ENCODE peak calls at places on chromosomes 3 and 15, in nine cellular contexts. One of them, this sample, is unnamed.

GRCh38 chr3:108487439-108487838 is 23.0 kb downstream of the MYH15 start:
- DNase-seq in GM06990: no peak
- DNase-seq in upper lobe of left lung: no peak
- DNase-seq in AG09319: no peak
- DNase-seq in A549: no peak
- DNase-seq in hepatocyte: no peak
- DNase-seq in CD8-positive, alpha-beta T cell: no peak
- DNase-seq in uterus: no peak
- DNase-seq in WTC11: no peak
- DNase-seq in this sample: no peak

GRCh38 chr15:73822998-73823397 is 50.4 kb upstream of the TBC1D21 start:
- DNase-seq in GM06990: no peak
- DNase-seq in upper lobe of left lung: no peak
- DNase-seq in AG09319: no peak
- DNase-seq in A549: no peak
- DNase-seq in hepatocyte: peak
- DNase-seq in CD8-positive, alpha-beta T cell: no peak
- DNase-seq in uterus: no peak
- DNase-seq in WTC11: peak
- DNase-seq in this sample: no peak

GRCh38 chr3:123154346-123154985 is 47.3 kb upstream of the SEC22A start:
- DNase-seq in GM06990: no peak
- DNase-seq in upper lobe of left lung: no peak
- DNase-seq in AG09319: no peak
- DNase-seq in A549: no peak
- DNase-seq in hepatocyte: no peak
- DNase-seq in CD8-positive, alpha-beta T cell: no peak
- DNase-seq in uterus: no peak
- DNase-seq in WTC11: no peak
- DNase-seq in this sample: peak

GRCh38 chr3:15206662-15207576 is 873 bp downstream of the CAPN7 start:
- DNase-seq in GM06990: peak
- DNase-seq in upper lobe of left lung: no peak
- DNase-seq in AG09319: no peak
- DNase-seq in A549: peak
- DNase-seq in hepatocyte: peak
- DNase-seq in CD8-positive, alpha-beta T cell: peak
- DNase-seq in uterus: peak
- DNase-seq in WTC11: no peak
- DNase-seq in this sample: peak

GRCh38 chr3:9915252-9916141 is 1.4 kb upstream of the IL17RC start:
- DNase-seq in GM06990: peak
- DNase-seq in upper lobe of left lung: peak
- DNase-seq in AG09319: no peak
- DNase-seq in A549: no peak
- DNase-seq in hepatocyte: peak
- DNase-seq in CD8-positive, alpha-beta T cell: no peak
- DNase-seq in uterus: peak
- DNase-seq in WTC11: peak
- DNase-seq in this sample: peak

GRCh38 chr15:31831596-31831995 is 198.7 kb upstream of the CHRNA7 start:
- DNase-seq in GM06990: no peak
- DNase-seq in upper lobe of left lung: no peak
- DNase-seq in AG09319: no peak
- DNase-seq in A549: no peak
- DNase-seq in hepatocyte: no peak
- DNase-seq in CD8-positive, alpha-beta T cell: no peak
- DNase-seq in uterus: no peak
- DNase-seq in WTC11: no peak
- DNase-seq in this sample: no peak

GRCh38 chr3:159586587-159587202 is 401.9 kb upstream of the IL12A start:
- DNase-seq in GM06990: no peak
- DNase-seq in upper lobe of left lung: no peak
- DNase-seq in AG09319: no peak
- DNase-seq in A549: peak
- DNase-seq in hepatocyte: peak
- DNase-seq in CD8-positive, alpha-beta T cell: no peak
- DNase-seq in uterus: no peak
- DNase-seq in WTC11: peak
- DNase-seq in this sample: no peak

GRCh38 chr3:123122525-123123315 is 55.9 kb downstream of the PDIA5 start:
- DNase-seq in GM06990: no peak
- DNase-seq in upper lobe of left lung: no peak
- DNase-seq in AG09319: no peak
- DNase-seq in A549: no peak
- DNase-seq in hepatocyte: no peak
- DNase-seq in CD8-positive, alpha-beta T cell: no peak
- DNase-seq in uterus: no peak
- DNase-seq in WTC11: no peak
- DNase-seq in this sample: no peak

GRCh38 chr3:193737191-193737751 is 144.3 kb downstream of the OPA1 start:
- DNase-seq in GM06990: no peak
- DNase-seq in upper lobe of left lung: no peak
- DNase-seq in AG09319: no peak
- DNase-seq in A549: no peak
- DNase-seq in hepatocyte: no peak
- DNase-seq in CD8-positive, alpha-beta T cell: no peak
- DNase-seq in uterus: no peak
- DNase-seq in WTC11: no peak
- DNase-seq in this sample: no peak

DNA sequence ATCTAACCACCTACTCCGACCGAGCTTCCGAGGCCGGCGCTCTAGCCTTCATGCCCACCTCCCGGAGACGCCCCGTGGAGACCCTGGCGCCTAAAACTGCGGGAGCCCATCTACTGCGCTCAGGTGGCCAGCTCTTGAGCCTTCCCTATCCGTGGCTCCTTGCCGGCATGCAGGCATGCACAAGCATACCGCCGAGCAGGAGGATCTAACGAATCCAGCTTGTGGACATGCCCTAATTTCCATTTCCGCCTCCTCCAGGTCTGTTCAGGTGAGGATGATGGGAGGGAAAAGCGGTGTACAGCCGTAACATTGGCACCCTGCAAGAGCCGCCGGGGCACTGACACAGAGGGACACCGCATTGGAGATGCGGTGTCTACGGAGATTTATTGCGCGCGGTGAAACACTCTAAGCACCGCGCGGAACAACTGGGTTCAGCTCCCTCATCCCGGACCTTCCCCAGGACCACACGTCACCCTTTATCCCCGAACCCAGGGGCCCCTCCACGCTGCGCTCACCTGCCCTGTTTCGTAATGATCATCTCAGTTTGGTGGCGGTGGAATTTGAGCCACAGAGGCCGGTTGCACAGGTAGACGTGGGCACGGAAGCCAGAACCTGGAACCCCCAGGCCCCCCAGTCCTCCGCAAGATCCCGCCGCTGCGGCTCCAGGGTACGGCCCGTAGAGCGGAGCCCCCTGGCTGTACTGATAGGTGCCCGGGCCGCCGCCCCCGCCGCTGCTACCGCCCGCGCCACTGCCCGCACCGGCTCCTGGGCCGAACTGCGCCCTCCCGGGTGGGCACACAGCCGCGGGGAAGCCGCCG is 1.0 kb downstream of the EOMES start:
- DNase-seq in GM06990: peak
- DNase-seq in upper lobe of left lung: peak
- DNase-seq in AG09319: no peak
- DNase-seq in A549: peak
- DNase-seq in hepatocyte: no peak
- DNase-seq in CD8-positive, alpha-beta T cell: no peak
- DNase-seq in uterus: no peak
- DNase-seq in WTC11: peak
- DNase-seq in this sample: no peak
- TF ChIP-seq CTCF in GM06990: no peak
- TF ChIP-seq CTCF in upper lobe of left lung: no peak
- TF ChIP-seq CTCF in AG09319: no peak
- TF ChIP-seq CTCF in A549: no peak
- TF ChIP-seq CTCF in hepatocyte: peak
- TF ChIP-seq CTCF in CD8-positive, alpha-beta T cell: peak
- TF ChIP-seq CTCF in uterus: no peak
- TF ChIP-seq CTCF in WTC11: no peak
- TF ChIP-seq CTCF in this sample: no peak

DNA sequence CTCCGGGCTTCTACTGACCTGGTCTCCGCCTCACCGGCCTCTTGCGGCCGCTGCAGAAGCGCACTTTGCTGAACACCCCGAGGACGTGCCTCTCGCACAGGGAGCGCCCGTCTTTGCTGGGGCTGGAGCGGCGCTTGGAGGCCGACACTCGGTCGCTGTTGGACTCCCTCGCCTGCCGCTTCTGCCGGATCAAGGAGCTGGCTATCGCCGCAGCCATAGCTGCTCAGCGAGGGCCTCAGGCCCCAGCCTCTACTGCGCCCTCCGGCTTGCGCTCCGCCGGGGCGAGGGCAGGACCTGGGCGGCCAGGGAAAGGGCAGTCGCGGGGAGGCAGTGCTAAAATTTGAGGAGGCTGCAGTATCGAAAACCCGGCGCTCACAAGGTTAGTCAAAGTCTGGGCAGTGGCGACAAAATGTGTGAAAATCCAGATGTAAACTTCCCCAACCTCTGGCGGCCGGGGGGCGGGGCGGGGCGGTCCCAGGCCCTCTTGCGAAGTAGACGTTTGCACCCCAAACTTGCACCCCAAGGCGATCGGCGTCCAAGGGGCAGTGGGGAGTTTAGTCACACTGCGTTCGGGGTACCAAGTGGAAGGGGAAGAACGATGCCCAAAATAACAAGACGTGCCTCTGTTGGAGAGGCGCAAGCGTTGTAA is 319.2 kb downstream of the FGF12 start:
- DNase-seq in GM06990: no peak
- DNase-seq in upper lobe of left lung: peak
- DNase-seq in AG09319: no peak
- DNase-seq in A549: no peak
- DNase-seq in hepatocyte: peak
- DNase-seq in CD8-positive, alpha-beta T cell: no peak
- DNase-seq in uterus: no peak
- DNase-seq in WTC11: peak
- DNase-seq in this sample: peak
- TF ChIP-seq CTCF in GM06990: no peak
- TF ChIP-seq CTCF in upper lobe of left lung: no peak
- TF ChIP-seq CTCF in AG09319: no peak
- TF ChIP-seq CTCF in A549: no peak
- TF ChIP-seq CTCF in hepatocyte: no peak
- TF ChIP-seq CTCF in CD8-positive, alpha-beta T cell: no peak
- TF ChIP-seq CTCF in uterus: no peak
- TF ChIP-seq CTCF in WTC11: no peak
- TF ChIP-seq CTCF in this sample: no peak

GRCh38 chr3:171508676-171509075 is 48.5 kb upstream of the TNIK start:
- DNase-seq in GM06990: no peak
- DNase-seq in upper lobe of left lung: no peak
- DNase-seq in AG09319: no peak
- DNase-seq in A549: no peak
- DNase-seq in hepatocyte: no peak
- DNase-seq in CD8-positive, alpha-beta T cell: no peak
- DNase-seq in uterus: no peak
- DNase-seq in WTC11: no peak
- DNase-seq in this sample: no peak

GRCh38 chr3:171516765-171517164 is 56.6 kb upstream of the TNIK start:
- DNase-seq in GM06990: no peak
- DNase-seq in upper lobe of left lung: no peak
- DNase-seq in AG09319: no peak
- DNase-seq in A549: no peak
- DNase-seq in hepatocyte: no peak
- DNase-seq in CD8-positive, alpha-beta T cell: no peak
- DNase-seq in uterus: no peak
- DNase-seq in WTC11: no peak
- DNase-seq in this sample: no peak

GRCh38 chr3:171511450-171511849 is 51.2 kb upstream of the TNIK start:
- DNase-seq in GM06990: no peak
- DNase-seq in upper lobe of left lung: no peak
- DNase-seq in AG09319: no peak
- DNase-seq in A549: no peak
- DNase-seq in hepatocyte: no peak
- DNase-seq in CD8-positive, alpha-beta T cell: no peak
- DNase-seq in uterus: no peak
- DNase-seq in WTC11: no peak
- DNase-seq in this sample: no peak

DNA sequence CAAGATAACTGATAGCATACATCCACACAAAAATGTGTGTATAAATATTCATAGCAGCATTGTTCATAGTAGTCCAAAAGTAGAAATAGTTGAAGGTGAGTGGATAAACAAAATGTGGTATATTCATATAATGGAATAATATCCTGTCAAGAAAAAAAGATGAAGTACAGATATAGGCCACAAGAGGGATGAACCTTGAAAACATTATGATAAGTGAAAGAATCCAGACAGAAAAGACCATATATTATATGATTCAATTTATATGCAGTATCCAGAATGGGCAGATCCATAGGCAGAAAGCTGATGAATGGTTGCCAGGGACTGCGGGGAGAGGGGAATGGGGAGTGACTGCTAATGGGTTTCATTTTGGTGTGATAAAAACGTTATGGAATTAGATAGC is 54.3 kb upstream of the TNIK start:
- DNase-seq in GM06990: no peak
- DNase-seq in upper lobe of left lung: no peak
- DNase-seq in AG09319: no peak
- DNase-seq in A549: no peak
- DNase-seq in hepatocyte: no peak
- DNase-seq in CD8-positive, alpha-beta T cell: no peak
- DNase-seq in uterus: no peak
- DNase-seq in WTC11: no peak
- DNase-seq in this sample: no peak
- TF ChIP-seq CTCF in GM06990: no peak
- TF ChIP-seq CTCF in upper lobe of left lung: no peak
- TF ChIP-seq CTCF in AG09319: no peak
- TF ChIP-seq CTCF in A549: no peak
- TF ChIP-seq CTCF in hepatocyte: peak
- TF ChIP-seq CTCF in CD8-positive, alpha-beta T cell: no peak
- TF ChIP-seq CTCF in uterus: no peak
- TF ChIP-seq CTCF in WTC11: no peak
- TF ChIP-seq CTCF in this sample: peak

GRCh38 chr3:72924055-72924454 is 36.2 kb downstream of the GXYLT2 start:
- DNase-seq in GM06990: no peak
- DNase-seq in upper lobe of left lung: no peak
- DNase-seq in AG09319: no peak
- DNase-seq in A549: peak
- DNase-seq in hepatocyte: no peak
- DNase-seq in CD8-positive, alpha-beta T cell: no peak
- DNase-seq in uterus: no peak
- DNase-seq in WTC11: peak
- DNase-seq in this sample: no peak
- TF ChIP-seq CTCF in GM06990: peak
- TF ChIP-seq CTCF in upper lobe of left lung: no peak
- TF ChIP-seq CTCF in AG09319: no peak
- TF ChIP-seq CTCF in A549: no peak
- TF ChIP-seq CTCF in hepatocyte: no peak
- TF ChIP-seq CTCF in CD8-positive, alpha-beta T cell: no peak
- TF ChIP-seq CTCF in uterus: no peak
- TF ChIP-seq CTCF in WTC11: no peak
- TF ChIP-seq CTCF in this sample: peak

GRCh38 chr15:62125763-62126162 is 39.3 kb downstream of the C2CD4B start:
- DNase-seq in GM06990: no peak
- DNase-seq in upper lobe of left lung: no peak
- DNase-seq in AG09319: no peak
- DNase-seq in A549: peak
- DNase-seq in hepatocyte: peak
- DNase-seq in CD8-positive, alpha-beta T cell: no peak
- DNase-seq in uterus: no peak
- DNase-seq in WTC11: no peak
- DNase-seq in this sample: no peak
- TF ChIP-seq CTCF in GM06990: peak
- TF ChIP-seq CTCF in upper lobe of left lung: peak
- TF ChIP-seq CTCF in AG09319: peak
- TF ChIP-seq CTCF in A549: peak
- TF ChIP-seq CTCF in hepatocyte: peak
- TF ChIP-seq CTCF in CD8-positive, alpha-beta T cell: no peak
- TF ChIP-seq CTCF in uterus: peak
- TF ChIP-seq CTCF in WTC11: no peak
- TF ChIP-seq CTCF in this sample: peak